ENCODE peak calls at places on chromosomes 2 and 18, in seven cellular contexts. One of them, this sample, is unnamed.

GRCh38 chr2:240205348-240205747 is 64.9 kb upstream of the OTOS start:
- DNase-seq in T-helper 1 cell: no peak
- DNase-seq in hepatocyte: no peak
- DNase-seq in smooth muscle cell of the brain vasculature: peak; percentile 49
- DNase-seq in EH: peak; percentile 67
- DNase-seq in NCI-H774: no peak
- DNase-seq in cardiac fibroblast: peak; percentile 88
- DNase-seq in this sample: no peak

GRCh38 chr18:57900906-57901305 is 97.8 kb upstream of the ATP8B1 start:
- DNase-seq in cardiac fibroblast: peak; percentile 61
- DNase-seq in NCI-H774: no peak
- DNase-seq in T-helper 1 cell: no peak
- DNase-seq in hepatocyte: no peak
- DNase-seq in EH: peak; percentile 64
- DNase-seq in smooth muscle cell of the brain vasculature: no peak
- DNase-seq in this sample: no peak

GRCh38 chr18:37391698-37392548 is 173.7 kb downstream of the CELF4 start:
- DNase-seq in NCI-H774: no peak
- DNase-seq in smooth muscle cell of the brain vasculature: no peak
- DNase-seq in hepatocyte: no peak
- DNase-seq in EH: no peak
- DNase-seq in cardiac fibroblast: no peak
- DNase-seq in T-helper 1 cell: no peak
- DNase-seq in this sample: no peak

GRCh38 chr18:616380-616995 is 19.7 kb downstream of the CLUL1 start:
- DNase-seq in NCI-H774: peak; percentile 13
- DNase-seq in cardiac fibroblast: peak; percentile 73
- DNase-seq in smooth muscle cell of the brain vasculature: peak; percentile 36
- DNase-seq in EH: peak; percentile 65
- DNase-seq in T-helper 1 cell: no peak
- DNase-seq in hepatocyte: peak; percentile 65
- DNase-seq in this sample: peak; percentile 16

GRCh38 chr2:211867845-211868361 is 670.7 kb downstream of the ERBB4 start:
- DNase-seq in smooth muscle cell of the brain vasculature: peak; percentile 10
- DNase-seq in EH: peak; percentile 4
- DNase-seq in hepatocyte: no peak
- DNase-seq in NCI-H774: no peak
- DNase-seq in cardiac fibroblast: peak; percentile 51
- DNase-seq in T-helper 1 cell: no peak
- DNase-seq in this sample: no peak

GRCh38 chr18:44789704-44790103 is 109.0 kb downstream of the SETBP1 start:
- DNase-seq in cardiac fibroblast: peak; percentile 16
- DNase-seq in NCI-H774: no peak
- DNase-seq in hepatocyte: peak; percentile 60
- DNase-seq in T-helper 1 cell: no peak
- DNase-seq in EH: peak; percentile 71
- DNase-seq in smooth muscle cell of the brain vasculature: no peak
- DNase-seq in this sample: no peak

GRCh38 chr18:55248497-55248896 is 289.2 kb upstream of the CCDC68 start:
- DNase-seq in EH: no peak
- DNase-seq in smooth muscle cell of the brain vasculature: no peak
- DNase-seq in hepatocyte: no peak
- DNase-seq in NCI-H774: no peak
- DNase-seq in cardiac fibroblast: no peak
- DNase-seq in T-helper 1 cell: no peak
- DNase-seq in this sample: no peak

GRCh38 chr2:69979902-69980301 is 18.5 kb upstream of the ASPRV1 start:
- DNase-seq in T-helper 1 cell: no peak
- DNase-seq in hepatocyte: no peak
- DNase-seq in cardiac fibroblast: no peak
- DNase-seq in NCI-H774: no peak
- DNase-seq in EH: no peak
- DNase-seq in smooth muscle cell of the brain vasculature: no peak
- DNase-seq in this sample: no peak

GRCh38 chr2:168596881-168597280 is 140.8 kb downstream of the CERS6 start:
- DNase-seq in hepatocyte: no peak
- DNase-seq in cardiac fibroblast: peak; percentile 52
- DNase-seq in smooth muscle cell of the brain vasculature: no peak
- DNase-seq in EH: no peak
- DNase-seq in NCI-H774: no peak
- DNase-seq in T-helper 1 cell: no peak
- DNase-seq in this sample: no peak

GRCh38 chr18:73677458-73677857 is 470.2 kb downstream of the FBXO15 start:
- DNase-seq in smooth muscle cell of the brain vasculature: no peak
- DNase-seq in hepatocyte: no peak
- DNase-seq in T-helper 1 cell: no peak
- DNase-seq in cardiac fibroblast: peak; percentile 53
- DNase-seq in NCI-H774: no peak
- DNase-seq in EH: no peak
- DNase-seq in this sample: no peak

GRCh38 chr18:7760967-7761946 is 194.1 kb downstream of the PTPRM start:
- DNase-seq in NCI-H774: no peak
- DNase-seq in smooth muscle cell of the brain vasculature: peak; percentile 31
- DNase-seq in hepatocyte: peak; percentile 44
- DNase-seq in cardiac fibroblast: peak; percentile 85
- DNase-seq in T-helper 1 cell: no peak
- DNase-seq in EH: no peak
- DNase-seq in this sample: no peak

GRCh38 chr18:59861009-59861408 is 38.8 kb upstream of the PMAIP1 start:
- DNase-seq in T-helper 1 cell: no peak
- DNase-seq in EH: peak; percentile 41
- DNase-seq in cardiac fibroblast: peak; percentile 24
- DNase-seq in NCI-H774: no peak
- DNase-seq in smooth muscle cell of the brain vasculature: no peak
- DNase-seq in hepatocyte: no peak
- DNase-seq in this sample: no peak

GRCh38 chr2:134137182-134137595 is 116.7 kb upstream of the MGAT5 start:
- DNase-seq in hepatocyte: no peak
- DNase-seq in EH: peak; percentile 82
- DNase-seq in NCI-H774: no peak
- DNase-seq in T-helper 1 cell: no peak
- DNase-seq in smooth muscle cell of the brain vasculature: no peak
- DNase-seq in cardiac fibroblast: peak; percentile 90
- DNase-seq in this sample: no peak

GRCh38 chr2:14137643-14138042 is 494.9 kb upstream of the LRATD1 start:
- DNase-seq in T-helper 1 cell: no peak
- DNase-seq in NCI-H774: no peak
- DNase-seq in cardiac fibroblast: peak; percentile 10
- DNase-seq in hepatocyte: peak; percentile 11
- DNase-seq in smooth muscle cell of the brain vasculature: no peak
- DNase-seq in EH: no peak
- DNase-seq in this sample: no peak

GRCh38 chr2:197628043-197628500 is 47.3 kb downstream of the RFTN2 start:
- DNase-seq in smooth muscle cell of the brain vasculature: no peak
- DNase-seq in T-helper 1 cell: no peak
- DNase-seq in NCI-H774: no peak
- DNase-seq in cardiac fibroblast: peak; percentile 70
- DNase-seq in EH: no peak
- DNase-seq in hepatocyte: no peak
- DNase-seq in this sample: no peak

GRCh38 chr2:234203135-234203984 is 152.9 kb downstream of the SPP2 start:
- DNase-seq in T-helper 1 cell: no peak
- DNase-seq in NCI-H774: peak; percentile 15
- DNase-seq in hepatocyte: peak; percentile 75
- DNase-seq in cardiac fibroblast: peak; percentile 97
- DNase-seq in smooth muscle cell of the brain vasculature: peak; percentile 77
- DNase-seq in EH: peak; percentile 93
- DNase-seq in this sample: no peak

GRCh38 chr2:29559608-29560007 is 361.8 kb downstream of the ALK start:
- DNase-seq in smooth muscle cell of the brain vasculature: no peak
- DNase-seq in NCI-H774: no peak
- DNase-seq in cardiac fibroblast: no peak
- DNase-seq in EH: no peak
- DNase-seq in hepatocyte: no peak
- DNase-seq in T-helper 1 cell: no peak
- DNase-seq in this sample: no peak

GRCh38 chr18:21167641-21168372 is 56.2 kb upstream of the ROCK1 start:
- DNase-seq in cardiac fibroblast: peak; percentile 25
- DNase-seq in NCI-H774: peak; percentile 92
- DNase-seq in EH: no peak
- DNase-seq in smooth muscle cell of the brain vasculature: no peak
- DNase-seq in hepatocyte: peak; percentile 78
- DNase-seq in T-helper 1 cell: no peak
- DNase-seq in this sample: peak; percentile 97

GRCh38 chr18:74957588-74958224 is 251.2 kb downstream of the PTGR3 start:
- DNase-seq in NCI-H774: no peak
- DNase-seq in cardiac fibroblast: no peak
- DNase-seq in EH: no peak
- DNase-seq in smooth muscle cell of the brain vasculature: no peak
- DNase-seq in hepatocyte: no peak
- DNase-seq in T-helper 1 cell: no peak
- DNase-seq in this sample: no peak

GRCh38 chr2:197975956-197976519 is 171.6 kb downstream of the PLCL1 start:
- DNase-seq in smooth muscle cell of the brain vasculature: no peak
- DNase-seq in NCI-H774: no peak
- DNase-seq in hepatocyte: no peak
- DNase-seq in cardiac fibroblast: no peak
- DNase-seq in T-helper 1 cell: no peak
- DNase-seq in EH: no peak
- DNase-seq in this sample: no peak

GRCh38 chr2:57209799-57210198 is 836.8 kb upstream of the VRK2 start:
- DNase-seq in NCI-H774: no peak
- DNase-seq in cardiac fibroblast: no peak
- DNase-seq in hepatocyte: no peak
- DNase-seq in EH: no peak
- DNase-seq in smooth muscle cell of the brain vasculature: no peak
- DNase-seq in T-helper 1 cell: no peak
- DNase-seq in this sample: no peak

GRCh38 chr2:172050506-172051125 is 34.7 kb upstream of the DLX1 start:
- DNase-seq in cardiac fibroblast: no peak
- DNase-seq in hepatocyte: no peak
- DNase-seq in NCI-H774: no peak
- DNase-seq in T-helper 1 cell: no peak
- DNase-seq in EH: no peak
- DNase-seq in smooth muscle cell of the brain vasculature: no peak
- DNase-seq in this sample: no peak

GRCh38 chr18:40555914-40556313 is 1399.1 kb upstream of the PIK3C3 start:
- DNase-seq in NCI-H774: no peak
- DNase-seq in cardiac fibroblast: peak; percentile 15
- DNase-seq in hepatocyte: peak; percentile 9
- DNase-seq in smooth muscle cell of the brain vasculature: no peak
- DNase-seq in T-helper 1 cell: no peak
- DNase-seq in EH: no peak
- DNase-seq in this sample: no peak

GRCh38 chr2:47300609-47301276 is 102.2 kb upstream of the MSH2 start:
- DNase-seq in NCI-H774: no peak
- DNase-seq in EH: no peak
- DNase-seq in smooth muscle cell of the brain vasculature: no peak
- DNase-seq in T-helper 1 cell: no peak
- DNase-seq in cardiac fibroblast: no peak
- DNase-seq in hepatocyte: no peak
- DNase-seq in this sample: no peak

GRCh38 chr18:35051978-35052377 is 10.8 kb downstream of the MAPRE2 start:
- DNase-seq in smooth muscle cell of the brain vasculature: no peak
- DNase-seq in EH: peak; percentile 54
- DNase-seq in NCI-H774: no peak
- DNase-seq in cardiac fibroblast: peak; percentile 35
- DNase-seq in T-helper 1 cell: no peak
- DNase-seq in hepatocyte: no peak
- DNase-seq in this sample: no peak

GRCh38 chr2:12419803-12420202 is 296.9 kb upstream of the TRIB2 start:
- DNase-seq in cardiac fibroblast: no peak
- DNase-seq in EH: no peak
- DNase-seq in T-helper 1 cell: no peak
- DNase-seq in NCI-H774: no peak
- DNase-seq in smooth muscle cell of the brain vasculature: no peak
- DNase-seq in hepatocyte: no peak
- DNase-seq in this sample: no peak

GRCh38 chr2:219304223-219304622 is 5.0 kb downstream of the PTPRN start:
- DNase-seq in cardiac fibroblast: no peak
- DNase-seq in NCI-H774: no peak
- DNase-seq in EH: no peak
- DNase-seq in hepatocyte: no peak
- DNase-seq in T-helper 1 cell: no peak
- DNase-seq in smooth muscle cell of the brain vasculature: no peak
- DNase-seq in this sample: no peak

GRCh38 chr18:48994044-48994651 is 43.4 kb upstream of the SMAD7 start:
- DNase-seq in smooth muscle cell of the brain vasculature: no peak
- DNase-seq in T-helper 1 cell: no peak
- DNase-seq in NCI-H774: no peak
- DNase-seq in EH: peak; percentile 98
- DNase-seq in hepatocyte: peak; percentile 49
- DNase-seq in cardiac fibroblast: peak; percentile 80
- DNase-seq in this sample: no peak

GRCh38 chr2:221049950-221050349 is 522.2 kb downstream of the EPHA4 start:
- DNase-seq in NCI-H774: no peak
- DNase-seq in T-helper 1 cell: no peak
- DNase-seq in hepatocyte: no peak
- DNase-seq in cardiac fibroblast: no peak
- DNase-seq in smooth muscle cell of the brain vasculature: no peak
- DNase-seq in EH: no peak
- DNase-seq in this sample: no peak